ENCODE peak calls at places on chromosomes 3 and 15, in five cellular contexts. One of them, this sample, is unnamed.

GRCh38 chr3:151106311-151106710 is 20.8 kb downstream of the MED12L start:
- DNase-seq in trophoblast cell: peak
- DNase-seq in mesenchymal stem cell: no peak
- DNase-seq in neuronal stem cell: no peak
- DNase-seq in H9: no peak
- DNase-seq in this sample: no peak

GRCh38 chr3:124775776-124776336 is 45.6 kb downstream of the UMPS start:
- DNase-seq in trophoblast cell: peak
- DNase-seq in mesenchymal stem cell: no peak
- DNase-seq in H9: no peak
- DNase-seq in neuronal stem cell: no peak
- DNase-seq in this sample: no peak

GRCh38 chr15:101022306-101022705 is 103.1 kb downstream of the LRRK1 start:
- DNase-seq in neuronal stem cell: no peak
- DNase-seq in H9: peak
- DNase-seq in trophoblast cell: no peak
- DNase-seq in mesenchymal stem cell: no peak
- DNase-seq in this sample: no peak

GRCh38 chr15:25909806-25910205 is 46.7 kb upstream of the ATP10A start:
- DNase-seq in trophoblast cell: no peak
- DNase-seq in mesenchymal stem cell: no peak
- DNase-seq in neuronal stem cell: no peak
- DNase-seq in H9: no peak
- DNase-seq in this sample: no peak

GRCh38 chr3:23740517-23741402 is 65.0 kb upstream of the UBE2E1 start:
- DNase-seq in neuronal stem cell: no peak
- DNase-seq in mesenchymal stem cell: peak
- DNase-seq in trophoblast cell: peak
- DNase-seq in H9: no peak
- DNase-seq in this sample: no peak

GRCh38 chr3:112405845-112406244 is 72.9 kb downstream of the CD200 start:
- DNase-seq in mesenchymal stem cell: no peak
- DNase-seq in H9: no peak
- DNase-seq in neuronal stem cell: no peak
- DNase-seq in trophoblast cell: no peak
- DNase-seq in this sample: peak

GRCh38 chr3:16600771-16601538 is 4.3 kb downstream of the DAZL start:
- DNase-seq in trophoblast cell: peak
- DNase-seq in mesenchymal stem cell: peak
- DNase-seq in neuronal stem cell: peak
- DNase-seq in H9: peak
- DNase-seq in this sample: peak

GRCh38 chr3:155076888-155077287 is 3.2 kb upstream of the MME start:
- DNase-seq in neuronal stem cell: no peak
- DNase-seq in H9: no peak
- DNase-seq in mesenchymal stem cell: no peak
- DNase-seq in trophoblast cell: no peak
- DNase-seq in this sample: peak

GRCh38 chr3:46672349-46672695 is 21.2 kb downstream of the ALS2CL start:
- DNase-seq in neuronal stem cell: no peak
- DNase-seq in mesenchymal stem cell: no peak
- DNase-seq in H9: peak
- DNase-seq in trophoblast cell: no peak
- DNase-seq in this sample: no peak

GRCh38 chr3:99084825-99085224 is 183.3 kb upstream of the DCBLD2 start:
- DNase-seq in H9: no peak
- DNase-seq in mesenchymal stem cell: no peak
- DNase-seq in trophoblast cell: no peak
- DNase-seq in neuronal stem cell: no peak
- DNase-seq in this sample: no peak

GRCh38 chr3:162141232-162141631 is 644.6 kb downstream of the OTOL1 start:
- DNase-seq in trophoblast cell: peak
- DNase-seq in neuronal stem cell: no peak
- DNase-seq in mesenchymal stem cell: peak
- DNase-seq in H9: no peak
- DNase-seq in this sample: peak

GRCh38 chr3:159763466-159764210 is 225.0 kb upstream of the IL12A start:
- DNase-seq in trophoblast cell: peak
- DNase-seq in H9: peak
- DNase-seq in mesenchymal stem cell: peak
- DNase-seq in neuronal stem cell: peak
- DNase-seq in this sample: peak

GRCh38 chr15:56538901-56539545 is 74.1 kb upstream of the MNS1 start:
- DNase-seq in trophoblast cell: no peak
- DNase-seq in neuronal stem cell: no peak
- DNase-seq in mesenchymal stem cell: no peak
- DNase-seq in H9: no peak
- DNase-seq in this sample: no peak

GRCh38 chr3:170712798-170713197 is 126.9 kb upstream of the SLC7A14 start:
- DNase-seq in neuronal stem cell: no peak
- DNase-seq in H9: no peak
- DNase-seq in mesenchymal stem cell: no peak
- DNase-seq in trophoblast cell: peak
- DNase-seq in this sample: no peak

GRCh38 chr3:184688872-184689271 is 23.0 kb downstream of the MAGEF1 start:
- DNase-seq in H9: no peak
- DNase-seq in neuronal stem cell: no peak
- DNase-seq in trophoblast cell: no peak
- DNase-seq in mesenchymal stem cell: no peak
- DNase-seq in this sample: no peak

GRCh38 chr3:110804856-110805255 is 266.8 kb upstream of the NECTIN3 start:
- DNase-seq in trophoblast cell: no peak
- DNase-seq in neuronal stem cell: no peak
- DNase-seq in H9: no peak
- DNase-seq in mesenchymal stem cell: no peak
- DNase-seq in this sample: no peak

GRCh38 chr3:113193719-113194118 is 17.6 kb upstream of the BOC start:
- DNase-seq in neuronal stem cell: no peak
- DNase-seq in mesenchymal stem cell: peak
- DNase-seq in trophoblast cell: no peak
- DNase-seq in H9: no peak
- DNase-seq in this sample: no peak

GRCh38 chr3:16885588-16885903 is 791 bp downstream of the PLCL2 start:
- DNase-seq in trophoblast cell: no peak
- DNase-seq in neuronal stem cell: no peak
- DNase-seq in mesenchymal stem cell: no peak
- DNase-seq in H9: no peak
- DNase-seq in this sample: no peak

GRCh38 chr3:172065534-172065933 is 26.2 kb downstream of the FNDC3B start:
- DNase-seq in trophoblast cell: no peak
- DNase-seq in neuronal stem cell: no peak
- DNase-seq in mesenchymal stem cell: peak
- DNase-seq in H9: no peak
- DNase-seq in this sample: peak

GRCh38 chr3:11096266-11097135 is 57.8 kb upstream of the HRH1 start:
- DNase-seq in neuronal stem cell: no peak
- DNase-seq in trophoblast cell: peak
- DNase-seq in mesenchymal stem cell: peak
- DNase-seq in H9: peak
- DNase-seq in this sample: peak

GRCh38 chr3:74000715-74001114 is 376.0 kb upstream of the PDZRN3 start:
- DNase-seq in mesenchymal stem cell: no peak
- DNase-seq in trophoblast cell: no peak
- DNase-seq in neuronal stem cell: no peak
- DNase-seq in H9: no peak
- DNase-seq in this sample: no peak

GRCh38 chr15:38474155-38474757 is 20.3 kb downstream of the FAM98B start:
- DNase-seq in H9: no peak
- DNase-seq in neuronal stem cell: peak
- DNase-seq in trophoblast cell: peak
- DNase-seq in mesenchymal stem cell: peak
- DNase-seq in this sample: peak

GRCh38 chr3:158696618-158697017 is 24.2 kb upstream of the LXN start:
- DNase-seq in mesenchymal stem cell: no peak
- DNase-seq in neuronal stem cell: no peak
- DNase-seq in trophoblast cell: no peak
- DNase-seq in H9: no peak
- DNase-seq in this sample: peak

GRCh38 chr3:23874359-23875120 is 42.2 kb downstream of the NKIRAS1 start:
- DNase-seq in neuronal stem cell: no peak
- DNase-seq in H9: no peak
- DNase-seq in mesenchymal stem cell: peak
- DNase-seq in trophoblast cell: peak
- DNase-seq in this sample: peak

GRCh38 chr15:57503051-57503702 is 88.5 kb upstream of the MYZAP start:
- DNase-seq in neuronal stem cell: no peak
- DNase-seq in mesenchymal stem cell: no peak
- DNase-seq in trophoblast cell: no peak
- DNase-seq in H9: peak
- DNase-seq in this sample: no peak

GRCh38 chr15:48101376-48101961 is 19.3 kb upstream of the SLC24A5 start:
- DNase-seq in mesenchymal stem cell: no peak
- DNase-seq in neuronal stem cell: no peak
- DNase-seq in trophoblast cell: no peak
- DNase-seq in H9: no peak
- DNase-seq in this sample: no peak

DNA sequence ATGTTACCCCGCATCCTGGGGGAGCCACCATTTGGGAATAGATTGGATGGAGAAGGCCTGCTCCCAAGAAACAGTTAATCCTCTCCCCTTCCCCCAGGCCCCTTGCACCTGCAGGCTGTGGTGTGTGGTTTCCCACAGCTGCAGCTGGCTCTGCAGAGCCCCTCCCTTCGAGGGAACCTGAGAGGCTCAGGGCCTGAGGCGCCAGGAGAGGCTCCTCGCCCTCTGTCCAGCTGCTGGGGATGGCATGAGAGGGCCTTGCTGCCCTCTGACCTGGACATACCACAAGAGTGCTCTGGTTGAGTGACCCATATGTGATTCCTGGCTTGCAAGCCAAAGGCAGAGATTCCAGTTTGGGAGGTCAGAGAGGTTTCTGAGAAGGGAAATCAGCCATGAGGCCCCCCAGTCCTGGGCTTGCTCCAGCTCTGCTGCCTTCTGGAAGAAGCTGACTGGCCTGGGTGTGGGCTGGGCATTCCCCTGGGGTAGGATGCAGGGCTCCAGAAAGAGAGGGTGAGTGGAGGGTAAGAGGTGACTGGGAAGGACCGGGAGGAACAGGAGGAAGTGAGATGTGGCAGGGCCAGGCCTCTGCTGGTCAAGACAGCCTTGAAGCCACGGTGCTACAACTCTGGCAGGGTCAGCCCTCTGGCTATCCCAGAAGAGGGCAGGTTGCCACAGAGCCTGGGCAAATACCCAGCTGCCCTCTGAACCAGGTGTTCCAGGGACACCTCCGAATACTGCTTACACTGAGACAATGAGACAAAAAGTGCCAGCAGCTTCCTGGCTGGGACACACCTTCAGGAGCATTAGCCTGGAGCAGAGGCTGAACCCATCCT is 16.0 kb upstream of the SRP14 start:
- DNase-seq in H9: no peak
- DNase-seq in neuronal stem cell: no peak
- DNase-seq in trophoblast cell: peak
- DNase-seq in mesenchymal stem cell: peak
- DNase-seq in this sample: peak
- H3K27ac ChIP-seq in H9: no peak
- H3K27ac ChIP-seq in neuronal stem cell: no peak
- H3K27ac ChIP-seq in trophoblast cell: peak
- H3K27ac ChIP-seq in mesenchymal stem cell: peak
- H3K27ac ChIP-seq in this sample: no peak

DNA sequence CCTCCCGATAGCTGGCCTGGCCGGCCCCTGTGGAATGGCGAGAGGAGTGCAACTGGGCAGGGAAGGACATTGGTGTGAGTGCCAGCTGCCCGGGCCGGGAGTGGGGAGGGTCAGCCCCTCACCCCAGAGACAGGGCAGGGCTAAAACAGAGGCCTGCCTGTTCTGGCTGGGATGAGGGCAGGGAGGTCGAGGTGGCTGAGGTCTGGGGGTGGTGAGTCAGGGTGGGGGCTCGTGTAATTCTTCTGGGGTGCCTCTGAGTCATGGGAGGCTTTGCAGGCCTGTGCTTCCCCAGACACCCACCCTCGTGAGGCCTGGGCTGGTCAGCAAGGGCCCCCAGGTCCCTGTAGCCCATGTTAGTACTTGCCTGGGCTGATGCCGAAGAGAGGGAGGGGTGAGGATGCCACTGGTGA is 1.5 kb downstream of the SEMA3B start:
- DNase-seq in trophoblast cell: no peak
- DNase-seq in H9: no peak
- DNase-seq in mesenchymal stem cell: no peak
- DNase-seq in neuronal stem cell: no peak
- DNase-seq in this sample: peak
- H2BK5ac ChIP-seq in trophoblast cell: no peak
- H2BK5ac ChIP-seq in H9: no peak
- H2BK5ac ChIP-seq in mesenchymal stem cell: no peak
- H2BK5ac ChIP-seq in neuronal stem cell: peak
- H2BK5ac ChIP-seq in this sample: peak

GRCh38 chr3:50325497-50326181 is 2.4 kb downstream of the TUSC2 start:
- DNase-seq in trophoblast cell: no peak
- DNase-seq in H9: no peak
- DNase-seq in mesenchymal stem cell: no peak
- DNase-seq in neuronal stem cell: no peak
- DNase-seq in this sample: no peak

GRCh38 chr3:50326182-50326541 is 1.9 kb downstream of the TUSC2 start:
- DNase-seq in H9: no peak
- DNase-seq in trophoblast cell: no peak
- DNase-seq in mesenchymal stem cell: no peak
- DNase-seq in neuronal stem cell: no peak
- DNase-seq in this sample: no peak

GRCh38 chr3:50323092-50323600 is 601 bp upstream of the HYAL2 start:
- DNase-seq in trophoblast cell: no peak
- DNase-seq in neuronal stem cell: no peak
- DNase-seq in mesenchymal stem cell: no peak
- DNase-seq in H9: no peak
- DNase-seq in this sample: no peak

GRCh38 chr3:50323614-50324199 is 1.2 kb upstream of the HYAL2 start:
- DNase-seq in mesenchymal stem cell: no peak
- DNase-seq in trophoblast cell: no peak
- DNase-seq in neuronal stem cell: no peak
- DNase-seq in H9: no peak
- DNase-seq in this sample: no peak

GRCh38 chr3:50324351-50325144 is 2.0 kb upstream of the HYAL2 start:
- DNase-seq in mesenchymal stem cell: peak
- DNase-seq in H9: peak
- DNase-seq in trophoblast cell: peak
- DNase-seq in neuronal stem cell: no peak
- DNase-seq in this sample: peak
- H3K27ac ChIP-seq in mesenchymal stem cell: no peak
- H3K27ac ChIP-seq in H9: no peak
- H3K27ac ChIP-seq in trophoblast cell: no peak
- H3K27ac ChIP-seq in neuronal stem cell: no peak
- H3K27ac ChIP-seq in this sample: no peak

GRCh38 chr15:67784057-67784781 is 41.1 kb upstream of the SKOR1 start:
- DNase-seq in mesenchymal stem cell: no peak
- DNase-seq in trophoblast cell: no peak
- DNase-seq in neuronal stem cell: no peak
- DNase-seq in H9: no peak
- DNase-seq in this sample: no peak

GRCh38 chr15:67782592-67782991 is 42.7 kb upstream of the SKOR1 start:
- DNase-seq in neuronal stem cell: peak
- DNase-seq in mesenchymal stem cell: peak
- DNase-seq in H9: no peak
- DNase-seq in trophoblast cell: no peak
- DNase-seq in this sample: no peak

GRCh38 chr15:67784856-67785430 is 40.4 kb upstream of the SKOR1 start:
- DNase-seq in mesenchymal stem cell: no peak
- DNase-seq in trophoblast cell: no peak
- DNase-seq in H9: no peak
- DNase-seq in neuronal stem cell: no peak
- DNase-seq in this sample: no peak

GRCh38 chr15:67781907-67782559 is 43.3 kb upstream of the SKOR1 start:
- DNase-seq in mesenchymal stem cell: no peak
- DNase-seq in neuronal stem cell: peak
- DNase-seq in trophoblast cell: no peak
- DNase-seq in H9: no peak
- DNase-seq in this sample: no peak

GRCh38 chr15:67783303-67783702 is 42.0 kb upstream of the SKOR1 start:
- DNase-seq in H9: no peak
- DNase-seq in mesenchymal stem cell: no peak
- DNase-seq in neuronal stem cell: no peak
- DNase-seq in trophoblast cell: no peak
- DNase-seq in this sample: no peak
- H2BK5ac ChIP-seq in H9: no peak
- H2BK5ac ChIP-seq in mesenchymal stem cell: no peak
- H2BK5ac ChIP-seq in neuronal stem cell: peak
- H2BK5ac ChIP-seq in trophoblast cell: no peak
- H2BK5ac ChIP-seq in this sample: no peak

This sample was measured in IMR-90.